ENCODE peak calls at places on chromosome 22, in eight cellular contexts. One of them, this sample, is unnamed.
A peak's percentile ranks its signal among the peaks of the same experiment; 100 is the strongest.

GRCh38 chr22:47203554-47203991 is 441.1 kb downstream of the TBC1D22A start:
- DNase-seq in psoas muscle: peak; percentile 41
- DNase-seq in pancreas: no peak
- DNase-seq in adrenal gland: no peak
- DNase-seq in heart left ventricle: no peak
- DNase-seq in right atrium auricular region: peak; percentile 28
- DNase-seq in hepatocyte: no peak
- DNase-seq in Panc1: no peak
- DNase-seq in this sample: no peak

GRCh38 chr22:49305966-49306631 is 521.6 kb downstream of the BRD1 start:
- DNase-seq in Panc1: no peak
- DNase-seq in adrenal gland: peak; percentile 4
- DNase-seq in psoas muscle: no peak
- DNase-seq in right atrium auricular region: peak; percentile 28
- DNase-seq in hepatocyte: no peak
- DNase-seq in pancreas: peak; percentile 26
- DNase-seq in heart left ventricle: peak; percentile 6
- DNase-seq in this sample: peak; percentile 9

GRCh38 chr22:20016734-20017621 is at the start of gene ARVCF:
- DNase-seq in adrenal gland: peak; percentile 95
- DNase-seq in psoas muscle: peak; percentile 96
- DNase-seq in Panc1: no peak
- DNase-seq in right atrium auricular region: peak; percentile 93
- DNase-seq in pancreas: peak; percentile 98
- DNase-seq in heart left ventricle: peak; percentile 95
- DNase-seq in hepatocyte: peak; percentile 92
- DNase-seq in this sample: peak; percentile 97

GRCh38 chr22:28791841-28792490 is 8.4 kb downstream of the XBP1 start:
- DNase-seq in pancreas: no peak
- DNase-seq in hepatocyte: no peak
- DNase-seq in heart left ventricle: no peak
- DNase-seq in Panc1: no peak
- DNase-seq in right atrium auricular region: no peak
- DNase-seq in adrenal gland: no peak
- DNase-seq in psoas muscle: no peak
- DNase-seq in this sample: no peak

GRCh38 chr22:46598737-46599424 is 21.3 kb upstream of the GRAMD4 start:
- DNase-seq in right atrium auricular region: no peak
- DNase-seq in pancreas: peak; percentile 52
- DNase-seq in hepatocyte: no peak
- DNase-seq in heart left ventricle: peak; percentile 37
- DNase-seq in psoas muscle: no peak
- DNase-seq in Panc1: no peak
- DNase-seq in adrenal gland: peak; percentile 46
- DNase-seq in this sample: no peak

GRCh38 chr22:37329239-37330140 is 47.2 kb downstream of the CYTH4 start:
- DNase-seq in pancreas: no peak
- DNase-seq in hepatocyte: no peak
- DNase-seq in adrenal gland: no peak
- DNase-seq in right atrium auricular region: no peak
- DNase-seq in heart left ventricle: no peak
- DNase-seq in psoas muscle: no peak
- DNase-seq in Panc1: no peak
- DNase-seq in this sample: no peak

GRCh38 chr22:32661296-32661695 is 140.2 kb upstream of the TIMP3 start:
- DNase-seq in adrenal gland: no peak
- DNase-seq in right atrium auricular region: peak; percentile 89
- DNase-seq in heart left ventricle: peak; percentile 52
- DNase-seq in pancreas: no peak
- DNase-seq in hepatocyte: peak; percentile 24
- DNase-seq in psoas muscle: peak; percentile 79
- DNase-seq in Panc1: no peak
- DNase-seq in this sample: peak; percentile 90

GRCh38 chr22:45878051-45878764 is 98.8 kb downstream of the WNT7B start:
- DNase-seq in hepatocyte: no peak
- DNase-seq in pancreas: no peak
- DNase-seq in heart left ventricle: peak; percentile 33
- DNase-seq in right atrium auricular region: no peak
- DNase-seq in Panc1: no peak
- DNase-seq in adrenal gland: no peak
- DNase-seq in psoas muscle: peak; percentile 39
- DNase-seq in this sample: peak; percentile 70

GRCh38 chr22:20807315-20807752 is 33.4 kb downstream of the SERPIND1 start:
- DNase-seq in Panc1: peak; percentile 38
- DNase-seq in pancreas: peak; percentile 20
- DNase-seq in adrenal gland: no peak
- DNase-seq in right atrium auricular region: no peak
- DNase-seq in heart left ventricle: no peak
- DNase-seq in psoas muscle: no peak
- DNase-seq in hepatocyte: peak; percentile 49
- DNase-seq in this sample: no peak

GRCh38 chr22:44026066-44026629 is 2.0 kb downstream of the PARVB start:
- DNase-seq in pancreas: no peak
- DNase-seq in psoas muscle: no peak
- DNase-seq in adrenal gland: no peak
- DNase-seq in hepatocyte: no peak
- DNase-seq in Panc1: no peak
- DNase-seq in right atrium auricular region: no peak
- DNase-seq in heart left ventricle: peak; percentile 61
- DNase-seq in this sample: no peak

GRCh38 chr22:44028091-44028490 is 4.0 kb downstream of the PARVB start:
- DNase-seq in pancreas: no peak
- DNase-seq in hepatocyte: no peak
- DNase-seq in adrenal gland: no peak
- DNase-seq in right atrium auricular region: no peak
- DNase-seq in heart left ventricle: no peak
- DNase-seq in Panc1: no peak
- DNase-seq in psoas muscle: no peak
- DNase-seq in this sample: no peak

GRCh38 chr22:44029069-44029468 is 5.0 kb downstream of the PARVB start:
- DNase-seq in pancreas: no peak
- DNase-seq in right atrium auricular region: no peak
- DNase-seq in Panc1: no peak
- DNase-seq in heart left ventricle: no peak
- DNase-seq in adrenal gland: no peak
- DNase-seq in hepatocyte: no peak
- DNase-seq in psoas muscle: peak; percentile 38
- DNase-seq in this sample: no peak

GRCh38 chr22:44025171-44026065 is 1.3 kb downstream of the PARVB start:
- DNase-seq in right atrium auricular region: peak; percentile 77
- DNase-seq in hepatocyte: no peak
- DNase-seq in psoas muscle: peak; percentile 76
- DNase-seq in pancreas: no peak
- DNase-seq in Panc1: no peak
- DNase-seq in adrenal gland: peak; percentile 45
- DNase-seq in heart left ventricle: no peak
- DNase-seq in this sample: peak; percentile 77

DNA sequence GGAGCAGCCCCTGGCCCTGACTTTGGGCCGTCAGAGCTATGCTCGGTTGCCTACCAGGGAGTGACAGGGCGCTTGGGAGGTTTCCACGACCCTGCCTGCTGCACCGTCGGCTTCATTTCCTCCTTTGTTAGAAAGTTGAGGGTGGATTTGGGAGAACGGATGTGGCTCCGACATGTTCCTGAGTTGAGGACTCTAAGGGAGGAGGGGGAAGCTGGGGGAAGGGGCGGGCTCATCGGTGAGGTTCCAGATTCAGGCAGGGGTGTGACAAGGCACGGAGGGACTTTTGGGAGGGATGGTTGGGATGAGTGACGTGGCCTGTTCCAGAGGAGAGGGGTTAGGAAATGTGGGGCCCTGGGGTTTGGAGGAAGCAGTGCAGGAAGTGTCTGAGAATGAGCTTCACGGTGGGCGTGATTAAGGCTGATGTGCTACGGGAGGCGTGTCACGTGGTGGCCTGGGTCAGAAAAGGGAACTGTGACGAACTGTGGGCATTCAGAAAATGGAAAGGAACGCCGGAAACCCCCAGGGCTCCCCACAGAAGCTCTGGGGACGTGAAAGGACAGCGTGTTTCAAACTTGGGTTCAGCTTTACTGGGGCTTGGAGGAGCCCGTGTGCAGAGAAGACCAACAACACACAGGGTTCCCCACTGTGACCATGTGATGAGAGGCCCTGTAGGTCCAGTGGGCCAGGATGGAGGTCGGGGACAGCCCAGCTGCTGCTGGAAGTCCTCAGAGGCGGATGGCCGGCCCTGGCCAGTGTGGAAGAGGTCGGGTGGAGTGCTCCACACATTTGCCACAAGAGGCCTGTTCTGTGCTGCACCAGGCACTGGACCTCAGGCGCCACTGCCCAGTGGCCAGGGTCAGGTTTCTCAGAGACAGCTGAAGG is 2.8 kb downstream of the PARVB start:
- DNase-seq in right atrium auricular region: peak; percentile 93
- DNase-seq in psoas muscle: peak; percentile 85
- DNase-seq in pancreas: no peak
- DNase-seq in hepatocyte: no peak
- DNase-seq in Panc1: peak; percentile 38
- DNase-seq in adrenal gland: peak; percentile 62
- DNase-seq in heart left ventricle: peak; percentile 87
- DNase-seq in this sample: peak; percentile 92
- H3K4me3 ChIP-seq in right atrium auricular region: peak overlapping the region; percentile 70
- H3K4me3 ChIP-seq in psoas muscle: peak overlapping the region; percentile 84
- H3K4me3 ChIP-seq in pancreas: no peak overlapping the region
- H3K4me3 ChIP-seq in hepatocyte: no peak overlapping the region
- H3K4me3 ChIP-seq in Panc1: peak overlapping the region; percentile 49
- H3K4me3 ChIP-seq in adrenal gland: peak overlapping the region; percentile 20
- H3K4me3 ChIP-seq in heart left ventricle: peak overlapping the region; percentile 69
- H3K4me3 ChIP-seq in this sample: peak overlapping the region; percentile 11

DNA sequence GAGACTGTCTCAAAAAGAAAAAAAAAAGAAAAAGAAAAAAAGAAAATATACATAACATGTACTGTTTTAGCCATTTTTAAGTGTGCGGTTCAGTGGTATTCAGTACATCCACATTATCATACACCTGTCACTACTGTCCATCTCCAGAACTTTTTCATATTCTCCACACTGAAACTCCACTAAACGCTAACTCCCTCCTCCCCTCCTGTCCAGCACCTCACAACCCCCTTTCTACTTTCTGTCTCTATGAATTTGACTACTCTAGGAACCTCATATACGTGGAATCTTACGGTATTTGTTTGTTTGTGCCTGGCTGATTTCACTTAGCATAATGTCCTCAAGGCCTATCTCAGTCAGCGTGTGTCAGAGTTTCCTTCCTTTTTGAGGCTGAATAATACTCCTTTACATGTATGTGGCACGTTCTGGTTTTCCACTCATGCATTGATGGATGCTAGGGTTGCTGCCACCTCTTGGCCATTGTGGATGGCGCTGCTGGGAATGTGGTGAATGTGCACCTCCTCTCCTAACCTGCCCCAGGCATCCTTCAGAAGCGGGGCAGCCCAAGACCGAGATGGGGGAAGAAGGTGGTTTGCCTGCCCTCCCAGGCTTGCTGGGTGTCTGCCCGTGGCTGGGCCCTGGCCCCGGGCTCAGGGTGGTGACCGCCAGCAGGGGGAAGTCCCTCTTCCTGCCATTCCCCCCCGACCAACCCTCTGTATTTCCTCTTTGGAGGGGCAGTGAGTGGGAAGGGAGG is 60.5 kb downstream of the BCR start:
- DNase-seq in Panc1: no peak
- DNase-seq in adrenal gland: no peak
- DNase-seq in pancreas: peak; percentile 45
- DNase-seq in right atrium auricular region: no peak
- DNase-seq in psoas muscle: peak; percentile 35
- DNase-seq in hepatocyte: no peak
- DNase-seq in heart left ventricle: no peak
- DNase-seq in this sample: no peak
- H3K4me1 ChIP-seq in Panc1: no peaks in the 10 kb centered on the region
- H3K4me1 ChIP-seq in adrenal gland: peaks cover 23% of the 10 kb centered on the region
- H3K4me1 ChIP-seq in pancreas: peaks cover 10% of the 10 kb centered on the region
- H3K4me1 ChIP-seq in right atrium auricular region: no peaks in the 10 kb centered on the region
- H3K4me1 ChIP-seq in psoas muscle: peaks cover 21% of the 10 kb centered on the region
- H3K4me1 ChIP-seq in hepatocyte: peaks cover 52% of the 10 kb centered on the region
- H3K4me1 ChIP-seq in heart left ventricle: peaks cover 21% of the 10 kb centered on the region
- H3K4me1 ChIP-seq in this sample: peaks cover 17% of the 10 kb centered on the region

GRCh38 chr22:44628273-44628672 is 73.7 kb upstream of the PRR5 start:
- DNase-seq in psoas muscle: peak; percentile 31
- DNase-seq in heart left ventricle: no peak
- DNase-seq in hepatocyte: no peak
- DNase-seq in pancreas: no peak
- DNase-seq in Panc1: no peak
- DNase-seq in adrenal gland: no peak
- DNase-seq in right atrium auricular region: no peak
- DNase-seq in this sample: no peak
- H3K4me3 ChIP-seq in psoas muscle: no peak overlapping the region
- H3K4me3 ChIP-seq in heart left ventricle: no peak overlapping the region
- H3K4me3 ChIP-seq in hepatocyte: no peak overlapping the region
- H3K4me3 ChIP-seq in pancreas: no peak overlapping the region
- H3K4me3 ChIP-seq in Panc1: no peak overlapping the region
- H3K4me3 ChIP-seq in adrenal gland: no peak overlapping the region
- H3K4me3 ChIP-seq in right atrium auricular region: no peak overlapping the region
- H3K4me3 ChIP-seq in this sample: no peak overlapping the region

DNA sequence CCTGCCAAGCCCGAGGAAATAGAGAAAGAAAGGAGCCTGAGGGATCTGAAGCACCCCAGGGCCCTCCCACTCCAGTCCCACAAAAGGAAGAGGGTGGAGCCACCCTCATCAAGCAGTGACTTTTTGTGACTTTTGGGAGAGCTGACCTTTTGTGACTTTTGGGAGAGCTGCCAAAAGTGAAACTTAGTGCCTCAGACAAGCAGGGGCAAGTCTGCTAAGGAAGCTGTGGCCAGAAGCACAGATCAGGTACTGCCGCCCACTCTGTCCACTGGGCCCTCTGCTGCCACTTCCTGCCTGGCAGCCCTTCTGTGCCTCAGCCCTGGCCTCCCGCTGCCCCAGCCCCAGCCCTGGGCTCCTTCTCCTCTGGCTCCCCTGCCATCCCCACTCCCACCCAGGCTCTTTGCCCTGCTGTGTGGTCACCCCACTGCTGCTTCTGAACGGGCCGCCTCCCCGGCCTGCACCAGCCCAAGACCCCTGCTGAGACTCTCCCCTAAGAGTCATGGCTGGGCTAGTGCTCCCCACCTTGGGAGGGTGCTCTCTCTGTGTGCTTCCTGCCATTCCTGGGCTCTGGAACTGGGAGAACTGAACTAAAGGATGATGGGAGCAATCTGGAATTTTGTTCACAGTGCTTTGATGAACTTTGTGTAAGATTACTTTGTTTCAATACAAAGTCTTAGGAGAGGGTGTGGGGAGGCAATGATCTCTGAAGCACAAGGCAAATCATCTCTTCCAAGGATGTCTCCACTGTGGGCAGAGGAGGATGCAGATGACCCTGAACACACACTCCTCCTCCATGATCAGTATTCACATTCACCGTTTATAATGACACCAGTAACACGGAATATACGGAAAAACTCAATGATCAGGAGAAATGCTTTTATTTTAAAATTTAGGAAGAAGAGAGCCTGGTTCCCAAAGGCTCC is at the start of gene APOBEC3H:
- DNase-seq in pancreas: no peak
- DNase-seq in adrenal gland: no peak
- DNase-seq in hepatocyte: no peak
- DNase-seq in Panc1: no peak
- DNase-seq in psoas muscle: peak; percentile 44
- DNase-seq in right atrium auricular region: no peak
- DNase-seq in heart left ventricle: no peak
- DNase-seq in this sample: no peak
- H3K4me1 ChIP-seq in pancreas: no peaks in the 10 kb centered on the region
- H3K4me1 ChIP-seq in adrenal gland: no peaks in the 10 kb centered on the region
- H3K4me1 ChIP-seq in hepatocyte: no peaks in the 10 kb centered on the region
- H3K4me1 ChIP-seq in Panc1: no peaks in the 10 kb centered on the region
- H3K4me1 ChIP-seq in psoas muscle: no peaks in the 10 kb centered on the region
- H3K4me1 ChIP-seq in right atrium auricular region: no peaks in the 10 kb centered on the region
- H3K4me1 ChIP-seq in heart left ventricle: no peaks in the 10 kb centered on the region
- H3K4me1 ChIP-seq in this sample: peaks cover 2% of the 10 kb centered on the region

This sample was measured in right cardiac atrium.